ENCODE peak calls at places on chromosomes 2 and 18, in seven cellular contexts. One of them, this sample, is unnamed.

GRCh38 chr2:173159794-173160463 is 84.3 kb downstream of the MAP3K20 start:
- DNase-seq in HT1080: peak
- DNase-seq in NCI-H748 treated with DMSO at 0.1 percent for 48 hours: no peak
- DNase-seq in activated CD4-positive, alpha-beta T cell treated with anti-CD3 and anti-CD28 coated beads, Interleukin-2, amount 10 ng/mL, durations not matched to agents 7 days and 5 days: no peak
- DNase-seq in A549: peak
- DNase-seq in HS-5: peak
- DNase-seq in stimulated activated CD4-positive, alpha-beta T cell treated with anti-CD3 and anti-CD28 coated beads, Interleukin-12 subunit alpha, Interleukin-12 subunit beta, amount 100 ng/mL, for 48 hours: no peak
- DNase-seq in this sample: peak

GRCh38 chr2:237693281-237694039 is 66.1 kb downstream of the LRRFIP1 start:
- DNase-seq in A549: peak
- DNase-seq in activated CD4-positive, alpha-beta T cell treated with anti-CD3 and anti-CD28 coated beads, Interleukin-2, amount 10 ng/mL, durations not matched to agents 7 days and 5 days: no peak
- DNase-seq in stimulated activated CD4-positive, alpha-beta T cell treated with anti-CD3 and anti-CD28 coated beads, Interleukin-12 subunit alpha, Interleukin-12 subunit beta, amount 100 ng/mL, for 48 hours: no peak
- DNase-seq in HT1080: peak
- DNase-seq in NCI-H748 treated with DMSO at 0.1 percent for 48 hours: peak
- DNase-seq in HS-5: peak
- DNase-seq in this sample: peak

GRCh38 chr2:159169187-159169586 is 117.3 kb downstream of the WDSUB1 start:
- DNase-seq in HT1080: peak
- DNase-seq in NCI-H748 treated with DMSO at 0.1 percent for 48 hours: no peak
- DNase-seq in activated CD4-positive, alpha-beta T cell treated with anti-CD3 and anti-CD28 coated beads, Interleukin-2, amount 10 ng/mL, durations not matched to agents 7 days and 5 days: no peak
- DNase-seq in HS-5: no peak
- DNase-seq in stimulated activated CD4-positive, alpha-beta T cell treated with anti-CD3 and anti-CD28 coated beads, Interleukin-12 subunit alpha, Interleukin-12 subunit beta, amount 100 ng/mL, for 48 hours: no peak
- DNase-seq in A549: no peak
- DNase-seq in this sample: no peak

GRCh38 chr2:134207589-134208209 is 46.2 kb upstream of the MGAT5 start:
- DNase-seq in stimulated activated CD4-positive, alpha-beta T cell treated with anti-CD3 and anti-CD28 coated beads, Interleukin-12 subunit alpha, Interleukin-12 subunit beta, amount 100 ng/mL, for 48 hours: peak
- DNase-seq in A549: peak
- DNase-seq in activated CD4-positive, alpha-beta T cell treated with anti-CD3 and anti-CD28 coated beads, Interleukin-2, amount 10 ng/mL, durations not matched to agents 7 days and 5 days: peak
- DNase-seq in HT1080: peak
- DNase-seq in NCI-H748 treated with DMSO at 0.1 percent for 48 hours: peak
- DNase-seq in HS-5: no peak
- DNase-seq in this sample: peak

GRCh38 chr18:26655614-26656400 is 107.5 kb upstream of the KCTD1 start:
- DNase-seq in activated CD4-positive, alpha-beta T cell treated with anti-CD3 and anti-CD28 coated beads, Interleukin-2, amount 10 ng/mL, durations not matched to agents 7 days and 5 days: peak
- DNase-seq in NCI-H748 treated with DMSO at 0.1 percent for 48 hours: peak
- DNase-seq in A549: peak
- DNase-seq in HT1080: peak
- DNase-seq in stimulated activated CD4-positive, alpha-beta T cell treated with anti-CD3 and anti-CD28 coated beads, Interleukin-12 subunit alpha, Interleukin-12 subunit beta, amount 100 ng/mL, for 48 hours: no peak
- DNase-seq in HS-5: no peak
- DNase-seq in this sample: peak

GRCh38 chr2:18536100-18536499 is 24.4 kb downstream of the RDH14 start:
- DNase-seq in NCI-H748 treated with DMSO at 0.1 percent for 48 hours: no peak
- DNase-seq in HS-5: no peak
- DNase-seq in activated CD4-positive, alpha-beta T cell treated with anti-CD3 and anti-CD28 coated beads, Interleukin-2, amount 10 ng/mL, durations not matched to agents 7 days and 5 days: no peak
- DNase-seq in HT1080: peak
- DNase-seq in stimulated activated CD4-positive, alpha-beta T cell treated with anti-CD3 and anti-CD28 coated beads, Interleukin-12 subunit alpha, Interleukin-12 subunit beta, amount 100 ng/mL, for 48 hours: no peak
- DNase-seq in A549: no peak
- DNase-seq in this sample: no peak

GRCh38 chr2:218465987-218466633 is 47.2 kb downstream of the VIL1 start:
- DNase-seq in NCI-H748 treated with DMSO at 0.1 percent for 48 hours: no peak
- DNase-seq in HS-5: peak
- DNase-seq in stimulated activated CD4-positive, alpha-beta T cell treated with anti-CD3 and anti-CD28 coated beads, Interleukin-12 subunit alpha, Interleukin-12 subunit beta, amount 100 ng/mL, for 48 hours: no peak
- DNase-seq in A549: no peak
- DNase-seq in HT1080: peak
- DNase-seq in activated CD4-positive, alpha-beta T cell treated with anti-CD3 and anti-CD28 coated beads, Interleukin-2, amount 10 ng/mL, durations not matched to agents 7 days and 5 days: no peak
- DNase-seq in this sample: peak

GRCh38 chr2:43207553-43208300 is 18.7 kb downstream of the ZFP36L2 start:
- DNase-seq in NCI-H748 treated with DMSO at 0.1 percent for 48 hours: no peak
- DNase-seq in HT1080: no peak
- DNase-seq in activated CD4-positive, alpha-beta T cell treated with anti-CD3 and anti-CD28 coated beads, Interleukin-2, amount 10 ng/mL, durations not matched to agents 7 days and 5 days: no peak
- DNase-seq in stimulated activated CD4-positive, alpha-beta T cell treated with anti-CD3 and anti-CD28 coated beads, Interleukin-12 subunit alpha, Interleukin-12 subunit beta, amount 100 ng/mL, for 48 hours: no peak
- DNase-seq in HS-5: no peak
- DNase-seq in A549: no peak
- DNase-seq in this sample: no peak

GRCh38 chr2:209523778-209524362 is 100.0 kb downstream of the MAP2 start:
- DNase-seq in activated CD4-positive, alpha-beta T cell treated with anti-CD3 and anti-CD28 coated beads, Interleukin-2, amount 10 ng/mL, durations not matched to agents 7 days and 5 days: no peak
- DNase-seq in NCI-H748 treated with DMSO at 0.1 percent for 48 hours: no peak
- DNase-seq in HT1080: no peak
- DNase-seq in HS-5: no peak
- DNase-seq in stimulated activated CD4-positive, alpha-beta T cell treated with anti-CD3 and anti-CD28 coated beads, Interleukin-12 subunit alpha, Interleukin-12 subunit beta, amount 100 ng/mL, for 48 hours: no peak
- DNase-seq in A549: no peak
- DNase-seq in this sample: no peak

This sample was measured in HT-29.